ENCODE peak calls at places on chromosomes 4 and X, in five cellular contexts. G is GM13976, D is SK-N-SH, F is astrocyte of the spinal cord, T is body of pancreas. W is an unnamed sample.

GRCh38 chrX:68402094-68402493 is 31.2 kb downstream of the OPHN1 start:
- DNase-seq in G (no peak), D (no peak), F (no peak), T (no peak), W (no peak)

GRCh38 chr4:153161599-153161971 is 42.7 kb upstream of the TRIM2 start:
- DNase-seq in F (peak), T (no peak), D (no peak), G (no peak), W (no peak)

GRCh38 chr4:147733614-147734344 is 1.9 kb downstream of the ARHGAP10 start:
- DNase-seq in F (peak), T (peak), D (peak), G (no peak), W (no peak)

GRCh38 chrX:13110427-13111324 is 66.3 kb upstream of the FAM9C start:
- DNase-seq in T (peak), D (peak), F (peak), G (no peak), W (no peak)

GRCh38 chr4:102552781-102553180 is 51.6 kb downstream of the NFKB1 start:
- DNase-seq in F (peak), D (no peak), G (no peak), T (no peak), W (no peak)

GRCh38 chr4:175891863-175892262 is 79.8 kb upstream of the GPM6A start:
- DNase-seq in F (peak), D (peak), T (peak), G (peak), W (no peak)

GRCh38 chr4:188661502-188661901 is 522.3 kb downstream of the TRIML1 start:
- DNase-seq in T (no peak), G (no peak), D (no peak), F (no peak), W (no peak)

GRCh38 chr4:165502919-165503907 is 124.4 kb downstream of the CPE start:
- DNase-seq in D (no peak), F (peak), G (peak), T (no peak), W (no peak)

GRCh38 chrX:72081605-72082320 is 50.0 kb downstream of the RTL5 start:
- DNase-seq in F (no peak), D (peak), G (no peak), T (no peak), W (no peak)

GRCh38 chr4:132605551-132605950 is 543.5 kb upstream of the PCDH10 start:
- DNase-seq in F (no peak), G (no peak), D (no peak), T (no peak), W (no peak)

GRCh38 chrX:19629541-19629940 is 114.2 kb upstream of the MAP3K15 start:
- DNase-seq in G (peak), F (no peak), T (no peak), D (peak), W (no peak)

DNA sequence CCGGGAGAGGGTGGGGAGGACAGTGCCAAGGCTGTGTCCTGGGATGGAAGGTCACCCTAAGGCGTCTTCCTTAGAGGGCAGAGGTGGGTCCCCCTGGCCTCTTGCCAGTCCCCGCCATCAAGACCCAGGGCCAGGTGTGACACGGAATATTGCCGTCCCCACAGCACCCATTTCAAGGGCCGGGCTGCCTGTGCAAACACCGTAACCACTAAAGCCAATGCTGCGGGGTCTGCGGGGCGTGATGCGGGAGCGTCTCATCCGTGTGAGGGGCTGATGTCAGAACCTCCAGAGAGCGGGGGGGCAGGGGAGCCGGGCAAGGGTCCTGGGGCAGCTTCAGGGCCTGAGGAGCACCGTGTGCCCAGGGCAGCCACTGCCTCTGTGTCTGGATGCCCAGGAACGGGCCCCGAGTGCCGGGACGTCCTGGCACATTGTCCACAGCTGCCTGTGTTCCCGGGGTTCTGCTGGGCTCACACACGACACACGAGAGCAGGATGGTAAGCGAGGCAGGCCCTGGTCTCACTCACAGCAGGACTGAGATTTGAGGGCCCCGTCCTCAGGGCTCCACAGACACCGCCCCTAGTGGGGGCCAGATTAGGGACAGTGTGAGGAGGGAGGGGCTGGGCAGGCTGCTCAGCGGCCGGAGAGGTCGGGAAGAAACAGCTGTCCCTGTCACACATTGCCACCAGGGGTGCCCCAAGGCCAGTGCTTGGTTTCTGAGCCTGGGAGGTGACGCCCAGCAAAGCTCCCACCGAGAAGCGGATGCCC is 29.2 kb downstream of the NKX1-1 start:
- DNase-seq in T (no peak), F (no peak), D (no peak), G (no peak), W (peak)
- TF ChIP-seq CTCF in T (no peak), F (no peak), D (no peak), G (no peak), W (no peak)

GRCh38 chrX:110853610-110854009 is 58.0 kb upstream of the CHRDL1 start:
- DNase-seq in G (no peak), F (peak), T (peak), D (peak), W (no peak)
- TF ChIP-seq CTCF in G (no peak), F (peak), T (peak), D (peak), W (peak)

GRCh38 chrX:114717921-114718320 is 134.0 kb downstream of the HTR2C start:
- DNase-seq in D (peak), F (no peak), G (no peak), T (no peak), W (no peak)
- TF ChIP-seq CTCF in D (peak), F (peak), G (peak), T (no peak), W (peak)

GRCh38 chr4:155434904-155435303 is 58.1 kb upstream of the MAP9 start:
- DNase-seq in T (no peak), F (no peak), G (no peak), D (no peak), W (no peak)
- TF ChIP-seq CTCF in T (no peak), F (no peak), G (no peak), D (no peak), W (no peak)

GRCh38 chrX:47650164-47651042 is at the start of gene ELK1:
- DNase-seq in G (peak), F (peak), T (peak), D (peak), W (peak)
- TF ChIP-seq CTCF in G (peak), F (no peak), T (no peak), D (no peak), W (peak)

DNA sequence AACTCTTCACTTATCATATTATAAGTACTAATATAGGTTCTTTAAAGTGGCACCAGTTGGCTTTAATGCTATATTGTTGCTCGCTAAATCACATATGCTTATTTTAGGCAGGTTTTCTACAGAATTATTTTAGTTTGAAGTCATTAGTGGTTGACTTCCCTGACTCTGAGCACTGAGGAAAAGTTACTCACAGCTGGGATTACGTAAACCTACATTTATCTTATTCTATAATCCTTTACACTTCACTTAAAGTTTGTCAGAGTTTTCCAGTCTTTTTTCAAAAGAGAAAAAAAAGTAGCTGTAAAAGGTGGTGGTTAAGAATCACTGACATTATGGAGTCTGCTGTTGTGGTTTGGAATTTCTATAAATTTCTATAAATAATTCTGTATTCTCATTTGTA is 5.8 kb downstream of the UGT2B4 start:
- DNase-seq in F (peak), T (no peak), G (no peak), D (no peak), W (no peak)
- TF ChIP-seq CTCF in F (no peak), T (no peak), G (no peak), D (no peak), W (no peak)

GRCh38 chrX:10254746-10255145 is 98.0 kb downstream of the CLCN4 start:
- DNase-seq in F (no peak), T (peak), D (peak), G (no peak), W (no peak)

DNA sequence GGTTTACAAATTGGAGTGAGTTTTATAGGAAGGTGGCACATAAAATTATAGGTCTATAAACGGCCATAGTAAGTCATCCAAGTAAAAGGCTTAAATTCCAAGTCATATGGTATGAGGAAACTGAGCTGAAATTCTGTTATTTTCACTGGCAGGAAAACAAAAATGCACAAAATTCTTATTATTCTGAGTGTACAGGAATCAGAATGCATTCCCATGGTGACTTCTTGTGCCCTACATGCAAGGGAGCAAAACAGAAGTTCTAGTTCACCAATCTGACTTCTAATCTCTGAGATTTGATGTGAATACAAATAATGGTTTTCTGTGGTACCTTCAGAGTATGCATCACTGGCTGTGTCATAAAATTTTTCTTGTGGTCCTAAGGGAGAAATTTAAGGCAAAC is 102.9 kb downstream of the CLCN4 start:
- DNase-seq in G (no peak), D (no peak), T (no peak), F (peak), W (no peak)
- TF ChIP-seq CTCF in G (no peak), D (no peak), T (no peak), F (no peak), W (no peak)

GRCh38 chr4:26150948-26151347 is 169.9 kb upstream of the RBPJ start:
- DNase-seq in D (no peak), G (no peak), T (peak), F (no peak), W (no peak)
- TF ChIP-seq CTCF in D (no peak), G (no peak), T (no peak), F (no peak), W (no peak)